ENCODE peak calls at places on chromosome 13, in four cellular contexts. R is K562, N is GM12878, G is HepG2. W is an unnamed sample.

GRCh38 chr13:108895220-108895704 is 265.9 kb downstream of the MYO16 start:
- DNase-seq in R (no peak), N (no peak), G (peak), W (peak)

GRCh38 chr13:49587311-49587847 is 2.0 kb upstream of the RCBTB1 start:
- DNase-seq in R (no peak), N (no peak), G (peak), W (no peak)

GRCh38 chr13:44218501-44219240 is 155.0 kb upstream of the SERP2 start:
- DNase-seq in R (no peak), G (no peak), N (no peak), W (no peak)

GRCh38 chr13:46372071-46372470 is 15.0 kb downstream of the RUBCNL start:
- DNase-seq in R (no peak), N (no peak), G (no peak), W (no peak)

GRCh38 chr13:94608586-94608985 is 6.9 kb downstream of the GPR180 start:
- DNase-seq in R (no peak), N (no peak), G (no peak), W (no peak)

GRCh38 chr13:86757236-86757978 is 913.8 kb upstream of the SLITRK5 start:
- DNase-seq in N (no peak), R (no peak), G (no peak), W (no peak)

GRCh38 chr13:107824636-107825035 is 390.7 kb downstream of the LIG4 start:
- DNase-seq in R (no peak), G (no peak), N (no peak), W (no peak)

GRCh38 chr13:44867825-44868224 is 121.4 kb downstream of the NUFIP1 start:
- DNase-seq in N (no peak), R (no peak), G (no peak), W (no peak)

GRCh38 chr13:23992722-23993438 is 95.6 kb upstream of the C1QTNF9B start:
- DNase-seq in G (no peak), N (no peak), R (no peak), W (no peak)

GRCh38 chr13:99040536-99041141 is 62.8 kb upstream of the DOCK9 start:
- DNase-seq in R (no peak), N (no peak), G (no peak), W (no peak)

GRCh38 chr13:95533545-95534135 is 18.9 kb upstream of the CLDN10 start:
- DNase-seq in G (no peak), N (no peak), R (no peak), W (no peak)

GRCh38 chr13:113643593-113643992 is 14.4 kb downstream of the ATP4B start:
- DNase-seq in G (no peak), R (no peak), N (no peak), W (no peak)

GRCh38 chr13:102914629-102914935 is 68.8 kb downstream of the ERCC5 start:
- DNase-seq in G (no peak), N (no peak), R (no peak), W (no peak)

GRCh38 chr13:99018418-99019180 is 40.7 kb upstream of the DOCK9 start:
- DNase-seq in R (no peak), G (no peak), N (no peak), W (no peak)

DNA sequence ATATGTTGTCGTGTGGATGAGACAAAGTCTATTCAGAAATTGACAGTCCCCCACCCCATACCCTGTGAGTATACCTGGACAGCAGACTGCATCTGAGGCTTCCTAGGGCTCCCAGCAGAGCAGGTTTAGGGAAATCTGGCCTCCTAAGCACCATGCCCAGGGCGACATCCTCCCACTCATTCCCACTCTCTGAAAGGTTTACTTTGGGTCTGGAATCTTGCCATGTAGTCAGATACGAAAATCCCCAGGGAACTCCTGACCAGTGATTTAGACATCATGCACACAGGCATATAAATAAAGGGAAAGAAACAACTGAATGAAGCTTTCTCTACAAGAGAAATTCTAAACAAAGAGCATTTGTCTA is 717 bp upstream of the NALCN start:
- DNase-seq in R (no peak), N (no peak), G (no peak), W (peak)
- TF ChIP-seq NFIC in R (no peak), N (no peak), G (no peak), W (no peak)

DNA sequence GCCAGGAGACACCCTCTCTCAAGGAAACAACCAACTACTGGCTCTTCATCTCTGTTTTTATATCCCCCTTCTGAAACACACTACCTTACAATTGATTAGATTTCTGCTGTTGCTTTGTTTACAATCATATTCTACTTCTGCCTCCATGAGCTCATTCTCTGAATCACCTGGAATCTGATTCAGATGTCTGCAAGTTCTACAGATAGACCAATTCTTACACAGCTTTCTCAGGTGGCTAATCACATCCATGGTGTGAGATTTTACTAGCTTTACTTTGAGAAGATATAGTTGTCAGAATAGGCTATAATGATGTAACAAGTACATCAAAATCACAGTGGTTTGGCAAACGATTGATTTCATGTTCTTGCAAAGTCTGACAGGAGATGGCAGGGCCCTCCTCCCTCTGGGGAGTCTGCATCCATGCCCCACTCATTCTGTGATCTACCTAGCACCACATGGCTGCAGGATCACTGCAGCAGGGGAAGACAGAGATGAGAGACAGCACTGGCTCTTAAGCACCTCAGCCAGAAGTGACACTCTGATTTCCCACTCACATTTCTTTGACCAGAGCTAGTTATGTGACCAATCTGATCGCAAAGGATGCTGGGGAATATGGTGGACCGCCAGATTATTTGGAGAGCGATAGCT is 243.7 kb downstream of the FOXO1 start:
- DNase-seq in R (no peak), G (no peak), N (no peak), W (no peak)
- TF ChIP-seq NFIC in R (no peak), G (no peak), N (no peak), W (no peak)

GRCh38 chr13:29754486-29754806 is 96.0 kb downstream of the UBL3 start:
- DNase-seq in N (no peak), G (peak), R (no peak), W (no peak)
- TF ChIP-seq NFIC in N (no peak), G (no peak), R (no peak), W (no peak)

GRCh38 chr13:77563110-77563509 is 27.6 kb downstream of the SCEL start:
- DNase-seq in G (peak), N (no peak), R (no peak), W (no peak)
- TF ChIP-seq NFIC in G (no peak), N (no peak), R (no peak), W (no peak)

GRCh38 chr13:25169951-25170553 is 2.0 kb downstream of the AMER2 start:
- DNase-seq in R (no peak), N (no peak), G (no peak), W (peak)

GRCh38 chr13:25171170-25171516 is 945 bp downstream of the AMER2 start:
- DNase-seq in R (no peak), G (no peak), N (no peak), W (no peak)

GRCh38 chr13:25172303-25172630 is 179 bp upstream of the AMER2 start:
- DNase-seq in N (no peak), G (no peak), R (no peak), W (peak)

GRCh38 chr13:25170554-25171107 is 1.5 kb downstream of the AMER2 start:
- DNase-seq in R (no peak), N (no peak), G (no peak), W (peak)

DNA sequence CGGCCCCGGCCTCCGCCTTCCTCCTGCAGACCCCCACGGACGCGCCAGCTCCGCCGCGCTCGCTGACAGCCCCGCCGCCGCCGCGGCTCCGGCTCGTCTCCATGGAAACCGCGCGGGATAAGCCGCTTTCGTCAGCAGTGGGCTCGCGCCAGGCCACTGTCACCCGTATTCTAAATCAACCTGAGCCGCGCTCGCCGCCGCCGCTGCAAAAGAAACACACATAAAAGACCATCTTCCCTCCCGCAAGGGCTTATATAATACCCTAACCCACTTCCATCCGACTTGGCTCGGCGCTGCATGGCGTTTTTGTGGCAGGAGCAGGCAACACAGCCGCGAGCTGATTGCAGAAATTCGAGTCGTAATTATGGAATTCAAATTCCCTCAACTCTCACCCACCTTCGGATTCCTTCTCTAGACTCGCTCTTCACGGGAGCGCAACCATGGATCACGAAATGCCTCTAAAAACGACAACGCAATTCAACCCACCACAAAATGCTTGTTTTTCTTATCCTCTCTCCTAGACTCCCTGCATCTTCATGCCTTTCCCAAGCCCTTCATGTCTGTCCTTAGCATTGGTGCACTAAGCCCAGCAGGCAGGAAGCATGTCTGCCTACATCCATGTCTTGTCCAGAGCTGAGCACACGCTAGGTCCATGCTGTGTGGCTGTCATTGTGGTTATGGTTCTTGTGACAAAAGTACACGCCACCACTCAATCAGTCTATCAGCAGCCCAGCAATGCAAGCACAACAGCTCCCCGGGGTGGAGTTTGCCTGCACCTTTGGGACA is at the start of gene AMER2:
- DNase-seq in N (no peak), G (no peak), R (no peak), W (peak)
- TF ChIP-seq NFIC in N (no peak), G (no peak), R (no peak), W (no peak)